ENCODE peak calls at places on chromosomes 13 and 19, in five cellular contexts. F is HCEC 1CT, E is hypothalamus, O is T-helper 9 cell, P is M059J. V is an unnamed sample.

GRCh38 chr13:50745542-50745941 is 98.0 kb downstream of the DLEU7 start:
- DNase-seq in P (peak), O (no peak), F (no peak), E (no peak), V (no peak)

GRCh38 chr19:31377736-31378135 is 28.5 kb upstream of the TSHZ3 start:
- DNase-seq in E (no peak), F (no peak), P (no peak), O (no peak), V (no peak)

GRCh38 chr19:45110811-45111210 is 17.8 kb downstream of the PPP1R37 start:
- DNase-seq in P (no peak), F (no peak), E (no peak), O (no peak), V (no peak)

GRCh38 chr19:38690146-38690545 is 42.7 kb downstream of the ACTN4 start:
- DNase-seq in O (no peak), E (no peak), P (no peak), F (no peak), V (no peak)

GRCh38 chr13:104837756-104838155 is 1697.7 kb downstream of the EFNB2 start:
- DNase-seq in O (no peak), E (no peak), F (no peak), P (no peak), V (no peak)

GRCh38 chr13:114230117-114230516 is 4.6 kb upstream of the CDC16 start:
- DNase-seq in E (no peak), O (no peak), P (no peak), F (no peak), V (no peak)

GRCh38 chr13:24911135-24911524 is 147.2 kb downstream of the RNF17 start:
- DNase-seq in E (no peak), P (peak), O (no peak), F (peak), V (no peak)

GRCh38 chr19:2207008-2207407 is 29.1 kb downstream of the PLEKHJ1 start:
- DNase-seq in F (no peak), E (no peak), P (no peak), O (no peak), V (no peak)

GRCh38 chr19:3162418-3163229 is 15.9 kb upstream of the S1PR4 start:
- DNase-seq in F (no peak), O (no peak), P (peak), E (no peak), V (no peak)

GRCh38 chr19:4866595-4867424 is 657 bp downstream of the PLIN3 start:
- DNase-seq in O (peak), P (peak), E (no peak), F (peak), V (peak)

GRCh38 chr13:110216403-110217041 is 90.4 kb downstream of the COL4A1 start:
- DNase-seq in E (no peak), F (peak), O (no peak), P (peak), V (peak)